ENCODE peak calls at places on chromosomes 6 and 20, in ten cellular contexts. J, R, M, X, W, B, Z, P, V and H are unnamed samples.

GRCh38 chr6:118896339-118897136 is 2.6 kb downstream of the ASF1A start:
- DNase-seq in J (no peak), R (no peak), M (no peak), X (no peak), W (peak; percentile 66), B (peak; percentile 62), Z (peak; percentile 30), P (no peak), V (no peak), H (no peak)

GRCh38 chr6:35731414-35731735 is 5.5 kb upstream of the ARMC12 start:
- DNase-seq in J (peak; percentile 92), R (peak; percentile 99), M (peak; percentile 94), X (peak; percentile 90), W (peak; percentile 47), B (peak; percentile 94), Z (peak; percentile 94), P (peak; percentile 90), V (peak; percentile 100), H (peak; percentile 97)

GRCh38 chr6:163782436-163783003 is 368.0 kb downstream of the QKI start:
- DNase-seq in J (no peak), R (no peak), M (no peak), X (no peak), W (no peak), B (no peak), Z (no peak), P (no peak), V (no peak), H (no peak)

GRCh38 chr6:34979218-34979617 is 90.2 kb downstream of the ANKS1A start:
- DNase-seq in J (no peak), R (no peak), M (no peak), X (no peak), W (no peak), B (no peak), Z (no peak), P (no peak), V (no peak), H (no peak)

GRCh38 chr20:10603971-10604864 is 69.6 kb downstream of the JAG1 start:
- DNase-seq in J (no peak), R (no peak), M (peak; percentile 31), X (no peak), W (peak; percentile 77), B (peak; percentile 90), Z (peak; percentile 82), P (no peak), V (peak; percentile 75), H (no peak)

GRCh38 chr6:53647437-53648094 is 18.0 kb downstream of the KLHL31 start:
- DNase-seq in J (peak; percentile 34), R (peak; percentile 33), M (no peak), X (no peak), W (no peak), B (no peak), Z (no peak), P (peak; percentile 3), V (no peak), H (peak; percentile 62)

GRCh38 chr6:135946674-135947073 is 95.2 kb downstream of the PDE7B start:
- DNase-seq in J (no peak), R (no peak), M (no peak), X (no peak), W (no peak), B (no peak), Z (no peak), P (no peak), V (no peak), H (no peak)

GRCh38 chr6:376823-377571 is 14.6 kb upstream of the IRF4 start:
- DNase-seq in J (no peak), R (no peak), M (no peak), X (no peak), W (no peak), B (no peak), Z (no peak), P (no peak), V (no peak), H (no peak)

GRCh38 chr6:132962936-132963579 is 148.7 kb downstream of the RPS12 start:
- DNase-seq in J (peak; percentile 36), R (peak; percentile 74), M (peak; percentile 65), X (peak; percentile 26), W (peak; percentile 53), B (peak; percentile 72), Z (peak; percentile 34), P (peak; percentile 7), V (peak; percentile 67), H (peak; percentile 81)

GRCh38 chr6:42520786-42521607 is 42.8 kb upstream of the UBR2 start:
- DNase-seq in J (no peak), R (peak; percentile 16), M (no peak), X (no peak), W (no peak), B (peak; percentile 20), Z (peak; percentile 14), P (no peak), V (no peak), H (peak; percentile 49)

GRCh38 chr6:47234258-47234933 is 75.3 kb downstream of the TNFRSF21 start:
- DNase-seq in J (no peak), R (no peak), M (no peak), X (no peak), W (no peak), B (no peak), Z (no peak), P (no peak), V (no peak), H (no peak)

GRCh38 chr20:61940491-61940890 is 125.2 kb downstream of the TAF4 start:
- DNase-seq in J (no peak), R (no peak), M (no peak), X (no peak), W (no peak), B (no peak), Z (no peak), P (no peak), V (no peak), H (no peak)

GRCh38 chr6:157755752-157756411 is 67.2 kb upstream of the SNX9 start:
- DNase-seq in J (no peak), R (peak; percentile 77), M (no peak), X (no peak), W (no peak), B (no peak), Z (no peak), P (no peak), V (no peak), H (peak; percentile 88)

GRCh38 chr20:45320948-45321595 is 13.0 kb upstream of the MATN4 start:
- DNase-seq in J (no peak), R (no peak), M (no peak), X (no peak), W (no peak), B (no peak), Z (no peak), P (no peak), V (no peak), H (no peak)

GRCh38 chr6:161353208-161353613 is 79.3 kb upstream of the AGPAT4 start:
- DNase-seq in J (no peak), R (no peak), M (no peak), X (peak; percentile 49), W (no peak), B (peak; percentile 39), Z (no peak), P (no peak), V (no peak), H (no peak)

GRCh38 chr20:59648720-59649119 is 44.4 kb downstream of the PHACTR3 start:
- DNase-seq in J (no peak), R (no peak), M (no peak), X (no peak), W (no peak), B (no peak), Z (no peak), P (no peak), V (no peak), H (no peak)

GRCh38 chr20:52481443-52481842 is 289.9 kb upstream of the ZFP64 start:
- DNase-seq in J (no peak), R (no peak), M (no peak), X (no peak), W (no peak), B (peak; percentile 55), Z (no peak), P (no peak), V (no peak), H (no peak)

GRCh38 chr6:110255356-110255755 is 75.1 kb downstream of the CDC40 start:
- DNase-seq in J (no peak), R (peak; percentile 19), M (peak; percentile 47), X (no peak), W (peak; percentile 27), B (peak; percentile 54), Z (peak; percentile 15), P (no peak), V (no peak), H (peak; percentile 41)

GRCh38 chr6:107819976-107820551 is 4.0 kb downstream of the SCML4 start:
- DNase-seq in J (peak; percentile 25), R (peak; percentile 46), M (no peak), X (no peak), W (no peak), B (peak; percentile 5), Z (no peak), P (no peak), V (no peak), H (peak; percentile 63)

GRCh38 chr6:158149641-158150040 is 18.4 kb downstream of the SERAC1 start:
- DNase-seq in J (no peak), R (no peak), M (no peak), X (no peak), W (no peak), B (peak; percentile 28), Z (no peak), P (no peak), V (no peak), H (no peak)